ENCODE peak calls at places on chromosome 6, in seven cellular contexts. W is A549, M is fibroblast of lung, T is psoas muscle, K is kidney epithelial cell, R is cardiac fibroblast, S is B cell. Z is an unnamed sample.

GRCh38 chr6:72955666-72956065 is 269.6 kb downstream of the KHDC1L start:
- DNase-seq in W (no peak), M (no peak), T (no peak), K (no peak), R (peak), S (no peak), Z (no peak)

GRCh38 chr6:71260205-71260604 is 28.4 kb upstream of the OGFRL1 start:
- DNase-seq in W (no peak), M (no peak), T (no peak), K (no peak), R (no peak), S (no peak), Z (no peak)

GRCh38 chr6:73043446-73043845 is 181.8 kb downstream of the KHDC1L start:
- DNase-seq in W (no peak), M (no peak), T (no peak), K (no peak), R (no peak), S (no peak), Z (no peak)

GRCh38 chr6:56913276-56914138 is 41.4 kb upstream of the BEND6 start:
- DNase-seq in W (no peak), M (peak), T (no peak), K (no peak), R (no peak), S (no peak), Z (no peak)

GRCh38 chr6:42979523-42980177 is 669 bp upstream of the PEX6 start:
- DNase-seq in W (peak), M (no peak), T (no peak), K (no peak), R (peak), S (no peak), Z (no peak)

GRCh38 chr6:49606696-49607390 is 29.8 kb downstream of the RHAG start:
- DNase-seq in W (peak), M (peak), T (no peak), K (peak), R (peak), S (peak), Z (no peak)

GRCh38 chr6:41155132-41155805 is 1.1 kb upstream of the TREML1 start:
- DNase-seq in W (no peak), M (no peak), T (no peak), K (no peak), R (no peak), S (no peak), Z (no peak)

GRCh38 chr6:87815449-87815848 is 113.4 kb upstream of the AKIRIN2 start:
- DNase-seq in W (no peak), M (no peak), T (no peak), K (no peak), R (no peak), S (no peak), Z (no peak)

GRCh38 chr6:167978607-167979006 is 18.9 kb upstream of the KIF25 start:
- DNase-seq in W (no peak), M (no peak), T (no peak), K (no peak), R (no peak), S (no peak), Z (no peak)

GRCh38 chr6:143039548-143039947 is 21.1 kb upstream of the AIG1 start:
- DNase-seq in W (no peak), M (no peak), T (no peak), K (no peak), R (no peak), S (no peak), Z (no peak)

GRCh38 chr6:120274547-120274946 is 925.0 kb upstream of the MAN1A1 start:
- DNase-seq in W (no peak), M (no peak), T (no peak), K (no peak), R (no peak), S (peak), Z (no peak)
- TF ChIP-seq CTCF in W (no peak), M (no peak), T (no peak), K (no peak), R (no peak), S (no peak), Z (no peak)

GRCh38 chr6:45351667-45352066 is 23.5 kb downstream of the RUNX2 start:
- DNase-seq in W (no peak), M (no peak), T (no peak), K (no peak), R (no peak), S (no peak), Z (no peak)
- TF ChIP-seq CTCF in W (no peak), M (no peak), T (no peak), K (no peak), R (no peak), S (no peak), Z (no peak)

GRCh38 chr6:125950293-125950692 is 6.3 kb upstream of the HINT3 start:
- DNase-seq in W (peak), M (peak), T (no peak), K (no peak), R (peak), S (no peak), Z (no peak)

GRCh38 chr6:125953502-125953875 is 3.1 kb upstream of the HINT3 start:
- DNase-seq in W (no peak), M (no peak), T (no peak), K (no peak), R (no peak), S (no peak), Z (no peak)

GRCh38 chr6:125951323-125951722 is 5.2 kb upstream of the HINT3 start:
- DNase-seq in W (no peak), M (no peak), T (no peak), K (no peak), R (no peak), S (no peak), Z (no peak)

GRCh38 chr6:125954735-125955410 is 1.7 kb upstream of the HINT3 start:
- DNase-seq in W (no peak), M (no peak), T (no peak), K (no peak), R (no peak), S (no peak), Z (no peak)

GRCh38 chr6:125952764-125953501 is 3.6 kb upstream of the HINT3 start:
- DNase-seq in W (peak), M (no peak), T (no peak), K (no peak), R (peak), S (no peak), Z (no peak)
- TF ChIP-seq CTCF in W (peak), M (peak), T (no peak), K (peak), R (peak), S (no peak), Z (peak)

DNA sequence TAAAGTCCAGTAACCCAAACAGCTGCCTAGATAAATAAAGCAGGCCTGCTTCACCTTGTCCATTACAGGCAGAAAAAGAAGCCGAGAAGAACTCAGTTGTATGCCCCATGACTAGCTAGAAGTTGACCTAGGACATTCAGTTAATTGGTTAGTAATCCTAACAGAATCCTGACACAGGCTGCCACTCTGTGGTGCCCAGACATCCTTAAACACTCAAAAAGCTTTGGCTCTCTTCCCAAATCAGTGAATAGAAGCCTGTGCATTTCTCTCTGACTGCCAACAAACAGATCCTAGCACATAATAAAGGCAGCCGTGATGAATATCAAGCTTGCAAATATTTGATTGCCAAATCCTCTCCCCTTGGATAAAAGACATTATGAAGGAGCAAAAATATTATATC is 519.1 kb upstream of the EYS start:
- DNase-seq in W (peak), M (peak), T (no peak), K (no peak), R (no peak), S (no peak), Z (no peak)
- TF ChIP-seq CTCF in W (no peak), M (no peak), T (no peak), K (no peak), R (no peak), S (no peak), Z (no peak)

DNA sequence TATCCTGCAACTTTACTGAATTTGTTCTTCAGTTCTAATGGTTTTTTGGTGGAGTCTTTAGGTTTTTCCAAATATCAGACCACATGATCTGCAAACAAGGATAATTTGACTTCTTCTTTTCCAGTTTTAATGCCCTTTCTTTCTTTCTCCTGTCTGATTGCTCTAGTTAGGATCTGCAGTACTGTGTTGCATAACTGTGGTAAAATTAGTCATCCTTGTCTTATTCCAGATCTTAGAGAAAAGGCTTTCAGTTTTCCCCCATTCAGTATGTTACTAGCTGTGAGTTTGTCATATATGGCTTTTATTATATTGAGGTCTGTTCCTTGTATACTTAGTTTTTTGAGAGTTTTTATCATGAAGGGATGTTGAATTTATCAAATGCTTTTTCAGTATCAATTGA is 4.3 kb downstream of the MICA start:
- DNase-seq in W (no peak), M (peak), T (no peak), K (peak), R (peak), S (no peak), Z (no peak)
- TF ChIP-seq CTCF in W (no peak), M (no peak), T (no peak), K (no peak), R (no peak), S (no peak), Z (no peak)